ENCODE peak calls at places on chromosome 15, in four cellular contexts. L, E, D and J are unnamed samples.

GRCh38 chr15:34773916-34774315 is 19.1 kb upstream of the GJD2 start:
- DNase-seq in D (no peak), L (no peak), E (no peak), J (no peak)

GRCh38 chr15:94023520-94023919 is 207.8 kb upstream of the MCTP2 start:
- DNase-seq in E (no peak), D (no peak), L (no peak), J (no peak)

GRCh38 chr15:84766461-84767005 is 18.1 kb downstream of the ZNF592 start:
- DNase-seq in E (no peak), L (no peak), D (no peak), J (no peak)

GRCh38 chr15:84889313-84889990 is 5.0 kb downstream of the SLC28A1 start:
- DNase-seq in E (no peak), L (no peak), D (no peak), J (no peak)

GRCh38 chr15:36050899-36051298 is 504.9 kb upstream of the DPH6 start:
- DNase-seq in D (no peak), E (no peak), L (no peak), J (no peak)

GRCh38 chr15:82651708-82652107 is 4.5 kb upstream of the CPEB1 start:
- DNase-seq in D (no peak), E (no peak), L (no peak), J (no peak)

GRCh38 chr15:74523982-74524381 is 17.0 kb upstream of the ARID3B start:
- DNase-seq in D (no peak), E (no peak), L (no peak), J (no peak)

GRCh38 chr15:82810863-82811421 is 1.5 kb downstream of the WHAMM start:
- DNase-seq in D (no peak), E (no peak), L (peak; percentile 45), J (no peak)

GRCh38 chr15:96070636-96071035 is 259.9 kb upstream of the NR2F2 start:
- DNase-seq in L (no peak), E (no peak), D (no peak), J (no peak)

GRCh38 chr15:48440084-48440483 is 108.9 kb downstream of the DUT start:
- DNase-seq in L (no peak), D (no peak), E (no peak), J (no peak)

DNA sequence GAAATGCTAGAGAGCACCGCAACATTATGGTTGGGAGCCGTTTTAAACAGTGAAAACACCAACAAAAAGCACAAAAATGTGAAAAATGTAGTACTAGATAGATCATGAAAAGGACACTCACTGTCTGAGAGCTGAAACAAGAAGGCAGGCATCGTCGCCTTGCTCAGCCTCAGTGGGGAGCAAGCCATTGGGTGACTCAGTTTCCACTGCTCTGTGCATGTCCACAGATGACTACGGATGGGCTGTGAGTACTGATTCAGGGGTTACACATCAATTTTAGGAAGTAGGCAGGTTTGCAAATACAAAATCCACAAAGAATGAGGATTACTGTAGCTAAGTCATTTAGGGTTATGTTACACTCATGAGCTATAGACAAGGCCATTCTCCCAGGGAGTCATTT is 10.8 kb downstream of the NOX5 start:
- DNase-seq in L (no peak), D (no peak), E (no peak), J (no peak)
- TF ChIP-seq BHLHE40 in L (no peak), D (no peak), E (no peak), J (no peak)

GRCh38 chr15:70504305-70504951 is 258.9 kb downstream of the UACA start:
- DNase-seq in E (no peak), D (no peak), L (no peak), J (no peak)
- TF ChIP-seq FOXM1 in E (no peak), D (no peak), L (peak; percentile 15), J (no peak)

GRCh38 chr15:56617628-56618027 is 115.7 kb downstream of the ZNF280D start:
- DNase-seq in E (no peak), D (no peak), L (no peak), J (no peak)

GRCh38 chr15:56616551-56616950 is 116.8 kb downstream of the ZNF280D start:
- DNase-seq in D (no peak), L (no peak), E (no peak), J (no peak)

GRCh38 chr15:56608993-56609392 is 124.3 kb downstream of the ZNF280D start:
- DNase-seq in E (no peak), L (peak; percentile 27), D (no peak), J (no peak)

GRCh38 chr15:56608140-56608778 is 125.0 kb downstream of the ZNF280D start:
- DNase-seq in L (peak; percentile 66), D (no peak), E (no peak), J (no peak)

DNA sequence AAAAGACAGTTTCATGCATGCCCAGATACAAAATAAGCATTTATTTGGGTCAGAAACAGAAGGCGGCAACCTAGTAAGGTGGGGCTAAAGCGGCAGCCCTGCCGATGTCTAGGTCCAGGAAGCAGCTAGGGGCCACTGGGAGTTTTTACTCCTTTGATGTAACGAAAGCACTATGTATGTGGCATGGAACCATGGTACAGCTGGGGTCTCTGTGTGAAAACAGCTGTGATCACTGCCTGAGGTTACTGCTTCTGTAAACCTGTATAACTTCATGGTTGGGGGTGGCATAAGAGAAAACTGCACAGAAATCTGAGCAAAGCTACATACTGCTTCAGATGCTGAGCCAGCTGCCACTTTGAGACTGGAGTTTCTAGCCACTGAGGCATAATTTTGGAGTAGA is 119.5 kb downstream of the ZNF280D start:
- DNase-seq in E (no peak), L (no peak), D (no peak), J (no peak)
- TF ChIP-seq SP1 in E (no peak), L (no peak), D (no peak), J (no peak)

GRCh38 chr15:59687831-59688230 is 1.3 kb downstream of the BNIP2 start:
- DNase-seq in E (no peak), L (peak; percentile 5), D (peak; percentile 15), J (no peak)
- TF ChIP-seq BHLHE40 in E (no peak), L (no peak), D (no peak), J (no peak)

GRCh38 chr15:63067976-63068743 is 25.6 kb downstream of the TPM1 start:
- DNase-seq in D (no peak), L (no peak), E (no peak), J (no peak)
- TF ChIP-seq FOXM1 in D (no peak), L (no peak), E (no peak), J (no peak)

GRCh38 chr15:29669823-29670222 is 152.4 kb downstream of the TJP1 start:
- DNase-seq in L (no peak), E (no peak), D (no peak), J (no peak)

GRCh38 chr15:29672446-29672845 is 149.8 kb downstream of the TJP1 start:
- DNase-seq in E (no peak), L (no peak), D (no peak), J (no peak)

GRCh38 chr15:29670266-29670665 is 152.0 kb downstream of the TJP1 start:
- DNase-seq in L (no peak), E (no peak), D (no peak), J (no peak)

GRCh38 chr15:29670945-29671307 is 151.3 kb downstream of the TJP1 start:
- DNase-seq in E (no peak), L (no peak), D (peak; percentile 69), J (no peak)

DNA sequence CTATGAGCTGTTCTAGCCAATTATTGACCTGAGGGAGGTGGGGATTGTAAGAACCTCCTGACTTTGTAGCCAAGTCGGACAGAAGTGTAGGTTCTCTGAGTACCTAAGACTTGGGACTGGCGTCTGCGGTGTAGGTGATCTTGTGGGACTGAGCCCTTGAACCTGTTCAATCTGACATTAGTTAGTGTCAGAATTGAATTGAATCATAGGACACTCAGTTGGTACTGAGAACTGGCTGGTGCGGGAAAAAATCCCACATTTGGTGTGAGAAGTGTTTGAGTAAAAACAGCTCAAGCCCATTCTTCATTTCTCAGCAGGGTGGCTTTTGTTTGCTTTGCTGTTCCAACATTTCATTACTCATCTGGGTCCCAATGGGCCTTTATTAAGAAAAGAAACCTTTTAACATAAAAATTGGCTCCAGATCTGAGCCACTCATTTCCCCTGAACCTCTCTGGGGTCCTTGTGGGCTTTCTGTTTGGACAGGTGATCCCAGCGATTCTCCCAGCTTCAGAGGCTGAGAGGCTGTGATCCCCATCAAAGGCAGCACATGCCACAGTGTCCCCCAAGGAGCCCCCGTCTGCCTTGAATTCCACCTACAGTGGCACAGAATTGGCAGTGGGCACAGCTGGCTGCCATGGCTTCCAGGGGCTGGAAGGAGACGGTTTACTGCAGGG is 150.8 kb downstream of the TJP1 start:
- DNase-seq in D (no peak), L (no peak), E (no peak), J (no peak)
- TF ChIP-seq SP1 in D (no peak), L (no peak), E (no peak), J (no peak)

GRCh38 chr15:31376511-31376910 is 49.9 kb downstream of the KLF13 start:
- DNase-seq in D (no peak), L (no peak), E (no peak), J (no peak)

GRCh38 chr15:31379577-31379976 is 52.9 kb downstream of the KLF13 start:
- DNase-seq in E (no peak), L (no peak), D (no peak), J (no peak)

GRCh38 chr15:31378363-31378903 is 51.8 kb downstream of the KLF13 start:
- DNase-seq in L (no peak), E (no peak), D (no peak), J (no peak)

GRCh38 chr15:31377030-31377429 is 50.4 kb downstream of the KLF13 start:
- DNase-seq in D (no peak), L (no peak), E (no peak), J (no peak)

DNA sequence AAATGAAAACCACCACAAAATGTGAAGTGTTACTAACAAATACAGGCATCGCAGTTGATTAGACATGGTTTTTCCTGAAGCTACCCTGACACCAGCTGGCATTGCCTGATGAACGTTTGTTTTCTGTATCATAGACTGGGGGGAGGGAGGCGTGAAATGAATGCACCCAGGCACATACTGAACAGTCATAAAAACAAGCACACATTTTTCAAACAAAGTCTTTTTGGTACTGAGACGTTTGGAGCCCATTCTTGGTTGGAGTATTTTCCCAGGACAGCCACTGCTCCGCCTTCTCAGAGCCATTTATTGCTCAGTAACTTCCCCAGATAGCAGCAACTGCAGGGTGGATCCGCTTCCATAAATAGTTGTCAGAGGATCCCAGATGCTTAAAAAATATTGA is 52.4 kb downstream of the KLF13 start:
- DNase-seq in D (no peak), E (no peak), L (no peak), J (no peak)
- TF ChIP-seq BHLHE40 in D (no peak), E (no peak), L (no peak), J (no peak)

DNA sequence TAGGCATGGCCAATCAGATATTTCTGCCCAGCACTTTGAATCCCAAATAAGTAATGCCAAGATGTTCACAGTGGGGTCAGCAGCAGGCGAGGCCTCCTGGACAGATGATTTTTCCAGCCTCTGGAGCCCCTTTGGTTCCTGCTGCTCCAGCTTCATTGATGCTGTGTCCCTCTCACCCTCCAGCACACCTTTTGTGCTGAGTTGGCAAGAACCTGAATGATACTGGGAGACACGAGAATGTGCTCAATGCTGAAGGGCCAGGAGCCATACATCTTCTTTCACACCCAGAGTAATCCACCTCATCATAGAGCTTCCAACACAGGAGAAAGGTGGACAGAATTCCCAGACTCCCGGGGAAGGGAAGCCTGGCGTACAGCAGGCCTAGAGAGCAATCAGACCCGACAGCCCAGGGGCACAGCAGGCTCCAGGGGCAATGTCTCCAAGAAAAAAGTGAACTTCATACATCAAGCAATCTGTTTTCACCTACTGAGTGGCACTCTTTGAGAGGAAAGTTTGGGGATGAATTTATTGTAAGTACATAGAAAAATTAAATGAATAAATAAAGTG is 6.7 kb upstream of the DAPK2 start:
- DNase-seq in D (no peak), L (no peak), E (no peak), J (no peak)
- TF ChIP-seq FOXM1 in D (no peak), L (no peak), E (no peak), J (no peak)